ENCODE peak calls at places on chromosomes 16 and 17, in seven cellular contexts. V, P, R, G, M, X and U are unnamed samples.

GRCh38 chr17:42187833-42188232 is 2.6 kb upstream of the HCRT start:
- DNase-seq in X (no peak), M (no peak), V (no peak), P (no peak), R (no peak), G (no peak), U (no peak)

GRCh38 chr17:17839792-17840707 is 3.3 kb upstream of the SREBF1 start:
- DNase-seq in M (peak), P (peak), X (peak), G (peak), R (peak), V (peak), U (peak)

GRCh38 chr17:68972119-68972704 is 17.0 kb upstream of the ABCA8 start:
- DNase-seq in X (no peak), M (peak), P (peak), V (peak), G (peak), R (peak), U (peak)

GRCh38 chr17:17137731-17138585 is 68.2 kb downstream of the PLD6 start:
- DNase-seq in R (no peak), M (no peak), V (peak), X (no peak), P (no peak), G (no peak), U (no peak)

GRCh38 chr16:89696598-89697128 is 4.8 kb downstream of the SPATA2L start:
- DNase-seq in X (peak), P (no peak), M (no peak), R (no peak), V (peak), G (no peak), U (no peak)

GRCh38 chr17:13557077-13557476 is 44.7 kb downstream of the HS3ST3A1 start:
- DNase-seq in R (peak), P (no peak), G (peak), X (no peak), V (no peak), M (peak), U (peak)

GRCh38 chr16:1990336-1991134 is 765 bp downstream of the SYNGR3 start:
- DNase-seq in P (peak), X (no peak), M (no peak), G (no peak), R (no peak), V (peak), U (no peak)

GRCh38 chr17:33115957-33116680 is 124.5 kb downstream of the SPACA3 start:
- DNase-seq in G (no peak), V (no peak), R (no peak), M (no peak), P (no peak), X (no peak), U (no peak)

GRCh38 chr17:34584805-34585416 is 5.5 kb downstream of the TMEM132E start:
- DNase-seq in R (peak), M (peak), G (no peak), V (no peak), P (peak), X (peak), U (no peak)

GRCh38 chr16:4693956-4694663 is 748 bp downstream of the NUDT16L1 start:
- DNase-seq in P (peak), M (peak), V (peak), G (peak), R (peak), X (peak), U (peak)

GRCh38 chr16:21963887-21964286 is 10.7 kb downstream of the UQCRC2 start:
- DNase-seq in R (no peak), M (no peak), X (no peak), G (no peak), P (no peak), V (no peak), U (no peak)

GRCh38 chr17:50767030-50767429 is 288 bp downstream of the ANKRD40CL start:
- DNase-seq in X (no peak), V (peak), P (no peak), M (no peak), R (no peak), G (no peak), U (no peak)

GRCh38 chr17:72697602-72698146 is 394.8 kb downstream of the SLC39A11 start:
- DNase-seq in V (no peak), X (peak), M (no peak), P (peak), R (no peak), G (no peak), U (no peak)

GRCh38 chr17:29390856-29391631 is 881 bp downstream of the TAOK1 start:
- DNase-seq in X (peak), V (no peak), P (peak), G (peak), R (peak), M (peak), U (peak)

GRCh38 chr16:72301416-72302048 is 129.6 kb upstream of the PMFBP1 start:
- DNase-seq in G (no peak), M (no peak), X (no peak), V (no peak), P (no peak), R (no peak), U (no peak)

GRCh38 chr17:73316919-73317505 is 5.2 kb upstream of the CDC42EP4 start:
- DNase-seq in V (no peak), R (peak), M (no peak), G (peak), P (no peak), X (no peak), U (no peak)

GRCh38 chr17:75152971-75153853 is 1.1 kb downstream of the JPT1 start:
- DNase-seq in V (peak), X (peak), G (peak), M (peak), R (no peak), P (peak), U (no peak)

GRCh38 chr17:77001487-77001886 is 133.3 kb downstream of the MGAT5B start:
- DNase-seq in G (no peak), P (no peak), V (no peak), X (no peak), R (no peak), M (no peak), U (no peak)

GRCh38 chr16:81446318-81447275 is 2.0 kb downstream of the CMIP start:
- DNase-seq in G (no peak), X (no peak), V (peak), P (peak), M (peak), R (peak), U (no peak)

GRCh38 chr16:1650131-1650530 is 27.9 kb upstream of the JPT2 start:
- DNase-seq in V (no peak), R (no peak), P (no peak), X (no peak), G (no peak), M (no peak), U (no peak)

GRCh38 chr16:50464325-50465290 is 83.6 kb upstream of the NKD1 start:
- DNase-seq in V (no peak), M (no peak), X (no peak), G (no peak), P (no peak), R (no peak), U (no peak)

GRCh38 chr17:74779948-74780400 is 3.8 kb upstream of the NAT9 start:
- DNase-seq in P (no peak), X (no peak), G (no peak), M (no peak), V (peak), R (no peak), U (no peak)

GRCh38 chr16:8645141-8645521 is 23.6 kb downstream of the METTL22 start:
- DNase-seq in X (no peak), R (no peak), V (no peak), P (no peak), G (no peak), M (no peak), U (no peak)

GRCh38 chr17:79797492-79798295 is 817 bp upstream of the CBX8 start:
- DNase-seq in M (no peak), P (no peak), R (no peak), V (no peak), G (no peak), X (peak), U (no peak)

GRCh38 chr16:79212114-79212791 is 388.3 kb downstream of the MAF start:
- DNase-seq in X (no peak), P (no peak), R (no peak), G (no peak), M (no peak), V (no peak), U (no peak)

GRCh38 chr17:44970136-44970737 is 2.1 kb upstream of the C1QL1 start:
- DNase-seq in M (peak), V (no peak), X (peak), G (no peak), R (peak), P (no peak), U (no peak)

GRCh38 chr16:72203401-72203800 is 31.4 kb upstream of the PMFBP1 start:
- DNase-seq in R (peak), V (peak), M (peak), G (peak), P (no peak), X (no peak), U (peak)

GRCh38 chr17:45222273-45222993 is 748 bp downstream of the FMNL1 start:
- DNase-seq in M (no peak), V (no peak), P (no peak), R (no peak), G (no peak), X (no peak), U (no peak)

GRCh38 chr17:50458290-50458689 is 10.4 kb downstream of the CHAD start:
- DNase-seq in G (no peak), M (no peak), R (no peak), P (no peak), X (no peak), V (no peak), U (no peak)

GRCh38 chr16:4290236-4290830 is 17.5 kb upstream of the TFAP4 start:
- DNase-seq in M (peak), P (no peak), G (peak), X (no peak), R (peak), V (peak), U (peak)

GRCh38 chr17:7833795-7834553 is at the start of gene KDM6B:
- DNase-seq in R (peak), X (peak), G (peak), M (peak), P (peak), V (peak), U (peak)

GRCh38 chr17:78873519-78874340 is 29.3 kb downstream of the CEP295NL start:
- DNase-seq in X (no peak), M (peak), P (no peak), G (peak), R (no peak), V (no peak), U (peak)

GRCh38 chr16:48321307-48322036 is 63.7 kb downstream of the SIAH1 start:
- DNase-seq in V (no peak), X (no peak), R (peak), M (peak), G (peak), P (no peak), U (peak)

GRCh38 chr17:66909811-66910210 is 54.7 kb upstream of the CACNG4 start:
- DNase-seq in X (no peak), V (no peak), P (no peak), G (no peak), M (no peak), R (no peak), U (no peak)

GRCh38 chr17:31684901-31685300 is 174.1 kb downstream of the COPRS start:
- DNase-seq in V (no peak), P (no peak), X (no peak), M (no peak), G (no peak), R (no peak), U (no peak)

GRCh38 chr16:4426722-4427372 is 1.2 kb downstream of the DNAJA3 start:
- DNase-seq in G (no peak), M (no peak), X (no peak), V (no peak), R (no peak), P (no peak), U (no peak)

GRCh38 chr17:1360975-1361374 is 39.0 kb downstream of the YWHAE start:
- DNase-seq in V (no peak), M (no peak), P (no peak), X (no peak), G (no peak), R (no peak), U (no peak)

GRCh38 chr17:61709567-61709966 is 118.5 kb upstream of the NACA2 start:
- DNase-seq in M (no peak), R (no peak), G (no peak), X (no peak), P (no peak), V (no peak), U (no peak)

GRCh38 chr17:74803388-74803930 is 27.3 kb upstream of the NAT9 start:
- DNase-seq in V (no peak), R (no peak), M (no peak), G (no peak), X (no peak), P (no peak), U (no peak)